ENCODE peak calls at places on chromosome 4, in seven cellular contexts. A is mesendoderm, M is mesenchymal stem cell, L is H1, I is IMR-90, J is H9, D is trophoblast cell. E is an unnamed sample.

GRCh38 chr4:39808231-39808749 is 110.4 kb downstream of the UBE2K start:
- DNase-seq in L (no peak), A (no peak), J (no peak), M (no peak), I (no peak), D (no peak), E (no peak)

GRCh38 chr4:136651932-136652331 is 880.4 kb downstream of the PCDH18 start:
- DNase-seq in A (no peak), J (no peak), L (no peak), I (peak), D (no peak), M (no peak), E (no peak)

GRCh38 chr4:58749206-58749605 is 1639.0 kb upstream of the IGFBP7 start:
- DNase-seq in J (no peak), D (no peak), I (no peak), L (no peak), A (no peak), M (no peak), E (no peak)

GRCh38 chr4:169332595-169332994 is 61.8 kb upstream of the SH3RF1 start:
- DNase-seq in J (no peak), L (no peak), I (no peak), M (no peak), A (no peak), D (peak), E (no peak)

GRCh38 chr4:74768857-74769525 is 25.3 kb downstream of the BTC start:
- DNase-seq in L (no peak), D (no peak), A (no peak), J (no peak), I (peak), M (peak), E (no peak)

GRCh38 chr4:113474017-113474416 is 287.5 kb downstream of the CAMK2D start:
- DNase-seq in D (peak), M (peak), L (no peak), A (no peak), I (peak), J (no peak), E (no peak)

GRCh38 chr4:150176559-150176958 is 98.3 kb downstream of the DCLK2 start:
- DNase-seq in M (no peak), D (peak), L (no peak), A (no peak), J (no peak), I (peak), E (no peak)

GRCh38 chr4:1396806-1397455 is 9.3 kb downstream of the NKX1-1 start:
- DNase-seq in I (no peak), L (no peak), A (no peak), J (no peak), M (no peak), D (no peak), E (no peak)

GRCh38 chr4:168360271-168360670 is 41.7 kb upstream of the DDX60 start:
- DNase-seq in M (peak), J (no peak), I (peak), D (no peak), L (no peak), A (no peak), E (no peak)

GRCh38 chr4:55186123-55186522 is 60.7 kb upstream of the KDR start:
- DNase-seq in D (no peak), M (peak), L (no peak), I (no peak), J (no peak), A (peak), E (no peak)

GRCh38 chr4:38266616-38267015 is 306.4 kb downstream of the PTTG2 start:
- DNase-seq in D (peak), J (no peak), A (no peak), I (peak), M (peak), L (no peak), E (no peak)

GRCh38 chr4:81804849-81805248 is 333.1 kb upstream of the RASGEF1B start:
- DNase-seq in A (no peak), M (no peak), J (no peak), L (no peak), I (no peak), D (no peak), E (no peak)

GRCh38 chr4:81807927-81808672 is 336.4 kb upstream of the RASGEF1B start:
- DNase-seq in A (peak), J (no peak), L (no peak), M (no peak), I (no peak), D (no peak), E (no peak)

GRCh38 chr4:81802308-81802846 is 330.7 kb upstream of the RASGEF1B start:
- DNase-seq in J (no peak), A (no peak), D (no peak), L (no peak), I (no peak), M (no peak), E (no peak)

GRCh38 chr4:81807386-81807785 is 335.7 kb upstream of the RASGEF1B start:
- DNase-seq in A (no peak), D (no peak), I (no peak), M (no peak), J (no peak), L (no peak), E (no peak)

DNA sequence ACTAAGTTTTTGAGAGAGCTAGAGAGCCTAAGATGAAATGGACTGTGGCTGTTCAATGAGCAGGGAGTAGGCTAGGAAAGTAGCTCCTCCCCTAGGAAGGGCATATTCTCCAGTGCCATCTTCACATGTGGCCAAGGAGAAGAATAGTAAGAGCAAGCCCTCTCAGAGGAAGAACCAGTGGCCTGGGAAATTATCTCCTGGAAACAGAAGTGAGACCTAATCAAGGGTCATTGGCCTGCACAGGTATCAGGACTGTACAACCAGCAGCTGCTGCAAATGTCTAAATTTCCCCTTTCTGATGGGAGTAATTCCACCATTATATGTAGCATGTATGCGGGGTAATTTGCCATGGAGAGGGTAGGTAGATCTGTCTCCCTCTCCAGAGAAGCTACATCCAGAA is 334.8 kb upstream of the RASGEF1B start:
- DNase-seq in D (no peak), L (no peak), J (no peak), A (no peak), I (no peak), M (no peak), E (no peak)
- H3K4ac ChIP-seq in D (no peak), L (no peak), J (no peak), A (no peak), I (no peak), M (no peak), E (no peak)

GRCh38 chr4:140108243-140108642 is 45.7 kb downstream of the MAML3 start:
- DNase-seq in M (no peak), J (no peak), A (no peak), I (no peak), D (no peak), L (no peak), E (no peak)
- H4K8ac ChIP-seq in M (no peak), J (no peak), A (no peak), I (no peak), D (no peak), L (no peak), E (no peak)

GRCh38 chr4:71210831-71211230 is 128.0 kb upstream of the SLC4A4 start:
- DNase-seq in L (no peak), J (no peak), A (no peak), D (peak), M (no peak), I (no peak), E (no peak)
- H3K4ac ChIP-seq in L (no peak), J (no peak), A (no peak), D (no peak), M (no peak), I (no peak), E (no peak)

DNA sequence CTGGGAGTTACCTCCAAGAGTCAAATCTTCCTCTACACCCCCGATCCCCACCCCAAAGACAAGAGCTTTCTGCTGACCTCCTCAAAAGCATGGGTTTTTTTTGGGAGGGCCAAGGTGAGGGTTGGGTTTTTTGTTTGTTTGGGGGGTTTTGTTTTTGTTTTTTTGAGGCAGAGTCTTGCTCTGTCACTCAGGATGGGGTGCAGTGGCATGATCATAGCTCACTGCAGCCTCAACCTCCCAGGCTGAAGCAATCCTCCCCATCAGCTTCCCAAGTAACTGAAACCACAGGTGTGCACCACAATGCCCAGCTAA is 18.7 kb upstream of the WFS1 start:
- DNase-seq in M (no peak), I (no peak), D (no peak), A (no peak), J (no peak), L (no peak), E (no peak)
- H4K8ac ChIP-seq in M (no peak), I (no peak), D (no peak), A (no peak), J (no peak), L (no peak), E (no peak)

GRCh38 chr4:52622564-52622963 is 36.5 kb downstream of the USP46 start:
- DNase-seq in D (no peak), I (no peak), L (peak), M (no peak), J (no peak), A (no peak), E (no peak)
- H3K4ac ChIP-seq in D (no peak), I (no peak), L (no peak), M (no peak), J (no peak), A (no peak), E (no peak)

GRCh38 chr4:121140712-121141111 is 23.4 kb downstream of the TNIP3 start:
- DNase-seq in M (peak), A (peak), D (no peak), I (peak), L (no peak), J (no peak), E (no peak)
- H4K8ac ChIP-seq in M (no peak), A (no peak), D (no peak), I (no peak), L (no peak), J (no peak), E (no peak)

DNA sequence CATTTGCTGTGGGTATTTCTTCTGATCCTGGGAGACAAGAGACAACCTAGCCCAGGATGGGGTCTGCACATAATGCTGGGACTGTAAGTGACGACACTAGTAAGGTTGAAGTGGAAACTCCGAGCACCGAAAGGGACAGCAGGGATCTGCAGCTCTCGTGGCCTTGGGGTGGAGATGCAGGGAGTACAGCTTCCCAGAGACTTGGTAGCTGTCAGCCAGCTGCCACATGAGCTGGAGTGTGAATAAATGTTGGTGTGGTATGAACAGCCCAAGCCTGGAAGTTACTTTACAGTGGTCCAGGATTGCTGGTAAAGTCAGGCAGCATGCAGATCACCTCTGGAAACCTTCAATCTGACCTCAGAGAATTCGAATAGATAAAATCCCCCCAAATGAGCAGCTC is 97.6 kb downstream of the FAM193A start:
- DNase-seq in L (no peak), D (no peak), M (no peak), A (no peak), I (no peak), J (no peak), E (no peak)
- H3K4ac ChIP-seq in L (no peak), D (no peak), M (no peak), A (no peak), I (no peak), J (no peak), E (no peak)

DNA sequence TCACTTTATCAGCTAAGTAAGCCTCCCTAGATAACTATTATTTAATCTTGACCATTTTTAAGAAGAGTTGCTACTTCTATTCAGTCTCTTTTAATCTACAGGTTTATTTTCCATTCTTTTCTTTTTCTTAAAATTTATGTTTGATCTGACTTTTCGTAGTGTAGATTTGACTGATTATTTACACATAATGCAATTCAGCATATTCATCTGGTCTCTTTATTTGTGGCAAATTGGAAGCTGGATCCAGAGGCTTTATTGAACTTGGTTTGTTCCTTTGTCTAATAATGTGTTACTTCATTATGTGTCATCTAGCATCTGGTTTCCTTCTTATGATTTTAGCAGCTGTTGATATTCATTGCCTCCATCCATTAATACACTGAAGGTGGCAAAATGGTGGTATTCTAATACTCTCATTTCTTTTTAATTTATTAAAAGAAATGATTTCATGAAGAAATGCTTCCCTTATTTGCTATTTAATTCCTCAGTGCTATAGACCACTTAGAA is 113.0 kb downstream of the FBXW7 start:
- DNase-seq in J (no peak), D (no peak), M (no peak), L (no peak), I (no peak), A (no peak), E (no peak)
- H4K8ac ChIP-seq in J (no peak), D (no peak), M (no peak), L (no peak), I (no peak), A (no peak), E (no peak)

E was measured in neuronal stem cell.